ENCODE peak calls at places on chromosomes 6 and 20, in eight cellular contexts. B is NCI-H1092 treated with DMSO at 0.1 percent for 48 hours; W is retina; U is activated gamma-delta T cell treated with anti-CD3 and anti-CD28 coated beads, Interleukin-2, amount 50 U/mL, for 16 hours; J is stimulated activated CD4-positive, alpha-beta T cell treated with anti-CD3 and anti-CD28 coated beads, Interleukin-4, amount 100 ng/mL, for 24 hours; V is choroid plexus epithelial cell; K is NAMALWA; Z is left ventricle myocardium inferior. I is an unnamed sample.

GRCh38 chr6:11185204-11185842 is 47.1 kb downstream of the NEDD9 start:
- DNase-seq in B (no peak), W (no peak), U (no peak), J (no peak), V (no peak), K (no peak), Z (no peak), I (no peak)

GRCh38 chr20:23596856-23597255 is 8.9 kb downstream of the CST9 start:
- DNase-seq in B (no peak), W (no peak), U (no peak), J (no peak), V (peak), K (no peak), Z (no peak), I (no peak)

GRCh38 chr6:19905584-19905983 is 68.4 kb downstream of the ID4 start:
- DNase-seq in B (no peak), W (no peak), U (no peak), J (no peak), V (no peak), K (no peak), Z (no peak), I (no peak)

GRCh38 chr20:50992733-50993457 is 30.0 kb downstream of the KCNG1 start:
- DNase-seq in B (peak), W (peak), U (no peak), J (peak), V (peak), K (peak), Z (no peak), I (no peak)

GRCh38 chr6:43668151-43669028 is 19.2 kb downstream of the MRPS18A start:
- DNase-seq in B (peak), W (peak), U (peak), J (peak), V (peak), K (peak), Z (peak), I (peak)

GRCh38 chr6:15620616-15621015 is 42.2 kb downstream of the DTNBP1 start:
- DNase-seq in B (peak), W (no peak), U (no peak), J (no peak), V (peak), K (no peak), Z (no peak), I (no peak)

GRCh38 chr6:39765508-39766065 is 26.6 kb upstream of the DAAM2 start:
- DNase-seq in B (no peak), W (no peak), U (no peak), J (no peak), V (no peak), K (no peak), Z (no peak), I (no peak)

GRCh38 chr6:125798734-125799510 is 8.2 kb downstream of the NCOA7 start:
- DNase-seq in B (no peak), W (no peak), U (no peak), J (no peak), V (no peak), K (peak), Z (no peak), I (no peak)

GRCh38 chr20:13430346-13431002 is 208.3 kb downstream of the TASP1 start:
- DNase-seq in B (no peak), W (no peak), U (no peak), J (no peak), V (peak), K (no peak), Z (no peak), I (no peak)

GRCh38 chr20:50371878-50372769 is 138.1 kb upstream of the PTPN1 start:
- DNase-seq in B (no peak), W (no peak), U (no peak), J (no peak), V (no peak), K (no peak), Z (no peak), I (no peak)

GRCh38 chr6:42241915-42242314 is 24.3 kb upstream of the MRPS10 start:
- DNase-seq in B (no peak), W (no peak), U (no peak), J (no peak), V (no peak), K (no peak), Z (no peak), I (no peak)

GRCh38 chr6:151716446-151717047 is 90.9 kb upstream of the ESR1 start:
- DNase-seq in B (no peak), W (peak), U (no peak), J (no peak), V (peak), K (no peak), Z (no peak), I (no peak)